ENCODE peak calls at places on chromosome 15, in six cellular contexts. Y is mesothelial cell of epicardium; G is suprapubic skin; I is T-helper 9 cell; U is lower lobe of right lung; M is effector memory CD8-positive, alpha-beta T cell. B is an unnamed sample.
A peak's percentile ranks its signal among the peaks of the same experiment; 100 is the strongest.

GRCh38 chr15:60128000-60128376 is 123.9 kb downstream of the FOXB1 start:
- DNase-seq in Y (no peak), G (no peak), I (no peak), U (no peak), M (no peak), B (no peak)

GRCh38 chr15:98440917-98441316 is 207.4 kb upstream of the IGF1R start:
- DNase-seq in Y (no peak), G (no peak), I (no peak), U (no peak), M (no peak), B (no peak)

GRCh38 chr15:52331490-52332240 is 36.1 kb upstream of the MYO5C start:
- DNase-seq in Y (no peak), G (no peak), I (peak; percentile 6), U (no peak), M (peak; percentile 46), B (no peak)

GRCh38 chr15:59329570-59330350 is 42.9 kb downstream of the MYO1E start:
- DNase-seq in Y (no peak), G (no peak), I (no peak), U (no peak), M (no peak), B (no peak)

GRCh38 chr15:64870350-64870749 is 28.6 kb downstream of the PLEKHO2 start:
- DNase-seq in Y (no peak), G (no peak), I (no peak), U (no peak), M (no peak), B (no peak)

GRCh38 chr15:81235781-81236507 is 39.3 kb downstream of the IL16 start:
- DNase-seq in Y (no peak), G (no peak), I (no peak), U (no peak), M (no peak), B (peak; percentile 86)

GRCh38 chr15:77851696-77852095 is 219.0 kb upstream of the LINGO1 start:
- DNase-seq in Y (no peak), G (peak; percentile 33), I (no peak), U (peak; percentile 39), M (no peak), B (peak; percentile 37)

GRCh38 chr15:40313531-40314398 is 6.0 kb upstream of the PLCB2 start:
- DNase-seq in Y (no peak), G (no peak), I (peak; percentile 19), U (peak; percentile 79), M (peak; percentile 73), B (peak; percentile 69)

GRCh38 chr15:33031324-33031736 is 163.2 kb downstream of the FMN1 start:
- DNase-seq in Y (no peak), G (no peak), I (no peak), U (no peak), M (no peak), B (no peak)

GRCh38 chr15:63945838-63946298 is 100.4 kb downstream of the DAPK2 start:
- DNase-seq in Y (no peak), G (no peak), I (no peak), U (peak; percentile 87), M (no peak), B (peak; percentile 64)

GRCh38 chr15:66153549-66154415 is 99.8 kb downstream of the MEGF11 start:
- DNase-seq in Y (no peak), G (no peak), I (no peak), U (no peak), M (no peak), B (no peak)

GRCh38 chr15:69012761-69013364 is 1.6 kb upstream of the NOX5 start:
- DNase-seq in Y (no peak), G (no peak), I (no peak), U (no peak), M (no peak), B (no peak)

GRCh38 chr15:91866971-91867372 is 13.5 kb downstream of the SLCO3A1 start:
- DNase-seq in Y (no peak), G (peak; percentile 75), I (no peak), U (peak; percentile 82), M (no peak), B (peak; percentile 84)

GRCh38 chr15:61784734-61785133 is 275.5 kb downstream of the VPS13C start:
- DNase-seq in Y (no peak), G (no peak), I (no peak), U (no peak), M (no peak), B (no peak)

GRCh38 chr15:67072442-67072841 is 7.0 kb downstream of the SMAD3 start:
- DNase-seq in Y (no peak), G (no peak), I (no peak), U (no peak), M (no peak), B (no peak)

GRCh38 chr15:82093774-82094211 is 48.0 kb upstream of the MEX3B start:
- DNase-seq in Y (no peak), G (no peak), I (no peak), U (no peak), M (no peak), B (no peak)

GRCh38 chr15:73575636-73576247 is 57.4 kb downstream of the NPTN start:
- DNase-seq in Y (no peak), G (no peak), I (no peak), U (peak; percentile 54), M (no peak), B (no peak)

GRCh38 chr15:35566991-35567390 is 21.0 kb upstream of the DPH6 start:
- DNase-seq in Y (no peak), G (no peak), I (no peak), U (no peak), M (no peak), B (no peak)

GRCh38 chr15:65956307-65956706 is 87.0 kb downstream of the RAB11A start:
- DNase-seq in Y (no peak), G (no peak), I (no peak), U (no peak), M (no peak), B (no peak)

B was measured in posterior vena cava.